ENCODE peak calls at places on chromosomes 13 and 19, in seven cellular contexts. M is cardiac muscle cell, X is Peyer's patch, D is neural progenitor cell, G is endodermal cell, A is heart right ventricle, W is left ventricle myocardium inferior. Z is an unnamed sample.

GRCh38 chr13:60411983-60412382 is 15.0 kb downstream of the TDRD3 start:
- DNase-seq in X (no peak), A (no peak), D (no peak), W (no peak), G (no peak), M (no peak), Z (no peak)

GRCh38 chr13:96052655-96053002 is 572 bp downstream of the UGGT2 start:
- DNase-seq in W (no peak), M (peak; percentile 6), G (no peak), D (no peak), A (no peak), X (no peak), Z (no peak)

GRCh38 chr19:31013391-31013975 is 335.8 kb downstream of the TSHZ3 start:
- DNase-seq in X (no peak), G (no peak), D (no peak), W (no peak), M (no peak), A (no peak), Z (no peak)

GRCh38 chr13:79780240-79780639 is 299.3 kb downstream of the NDFIP2 start:
- DNase-seq in A (no peak), M (no peak), D (peak; percentile 4), W (no peak), G (no peak), X (no peak), Z (no peak)

GRCh38 chr19:588093-588742 is 1.5 kb upstream of the HCN2 start:
- DNase-seq in W (peak; percentile 79), X (peak; percentile 71), A (peak; percentile 75), M (peak; percentile 81), D (peak; percentile 89), G (peak; percentile 96), Z (peak; percentile 91)

GRCh38 chr13:112752711-112753541 is 63.1 kb downstream of the ATP11A start:
- DNase-seq in M (no peak), D (no peak), W (no peak), A (no peak), X (no peak), G (no peak), Z (no peak)

GRCh38 chr13:80196756-80197155 is 144.2 kb downstream of the SPRY2 start:
- DNase-seq in A (no peak), W (no peak), D (no peak), X (no peak), G (no peak), M (no peak), Z (no peak)

GRCh38 chr13:65585346-65585745 is 1644.8 kb downstream of the PCDH9 start:
- DNase-seq in X (no peak), W (no peak), M (no peak), D (no peak), G (peak; percentile 40), A (no peak), Z (no peak)

GRCh38 chr19:5628919-5629481 is 6.1 kb downstream of the SAFB start:
- DNase-seq in G (no peak), W (no peak), A (no peak), M (no peak), X (peak; percentile 52), D (no peak), Z (no peak)

GRCh38 chr19:39430675-39431593 is 4.8 kb downstream of the RPS16 start:
- DNase-seq in M (no peak), D (no peak), W (no peak), X (peak; percentile 75), A (no peak), G (peak; percentile 80), Z (no peak)

GRCh38 chr19:18543814-18544475 is 572 bp upstream of the FKBP8 start:
- DNase-seq in W (no peak), M (peak; percentile 32), D (peak; percentile 70), A (peak; percentile 33), G (peak; percentile 84), X (peak; percentile 91), Z (peak; percentile 31)

GRCh38 chr13:25840261-25840660 is 211.6 kb downstream of the SHISA2 start:
- DNase-seq in D (no peak), X (no peak), W (no peak), A (no peak), G (no peak), M (no peak), Z (no peak)

GRCh38 chr19:28394705-28395104 is 818.2 kb downstream of the UQCRFS1 start:
- DNase-seq in G (no peak), D (no peak), X (no peak), A (no peak), W (no peak), M (no peak), Z (no peak)

GRCh38 chr19:747432-748273 is 3.3 kb upstream of the MISP start:
- DNase-seq in M (no peak), X (no peak), D (no peak), G (no peak), W (no peak), A (no peak), Z (no peak)

GRCh38 chr19:19471682-19472081 is 43.7 kb downstream of the TSSK6 start:
- DNase-seq in X (no peak), M (no peak), W (no peak), G (no peak), A (no peak), D (no peak), Z (no peak)

GRCh38 chr19:19379527-19379926 is 25.9 kb upstream of the GATAD2A start:
- DNase-seq in G (no peak), W (no peak), A (no peak), M (no peak), X (no peak), D (no peak), Z (no peak)

GRCh38 chr19:33063356-33064116 is 1.2 kb downstream of the RHPN2 start:
- DNase-seq in G (peak; percentile 71), W (no peak), X (peak; percentile 68), D (peak; percentile 52), M (peak; percentile 49), A (no peak), Z (no peak)

GRCh38 chr13:95858286-95859075 is 181.5 kb downstream of the DNAJC3 start:
- DNase-seq in G (no peak), X (no peak), A (no peak), M (no peak), W (no peak), D (no peak), Z (no peak)

GRCh38 chr19:1746401-1747284 is 6.7 kb upstream of the ONECUT3 start:
- DNase-seq in M (no peak), W (no peak), G (peak; percentile 74), D (no peak), A (no peak), X (no peak), Z (no peak)

GRCh38 chr19:33472696-33473624 is 48.6 kb downstream of the PEPD start:
- DNase-seq in G (peak; percentile 40), D (no peak), A (no peak), W (no peak), M (no peak), X (peak; percentile 26), Z (no peak)

GRCh38 chr19:31715249-31715944 is 366.2 kb upstream of the TSHZ3 start:
- DNase-seq in M (no peak), A (no peak), W (no peak), D (no peak), X (no peak), G (peak; percentile 51), Z (no peak)

DNA sequence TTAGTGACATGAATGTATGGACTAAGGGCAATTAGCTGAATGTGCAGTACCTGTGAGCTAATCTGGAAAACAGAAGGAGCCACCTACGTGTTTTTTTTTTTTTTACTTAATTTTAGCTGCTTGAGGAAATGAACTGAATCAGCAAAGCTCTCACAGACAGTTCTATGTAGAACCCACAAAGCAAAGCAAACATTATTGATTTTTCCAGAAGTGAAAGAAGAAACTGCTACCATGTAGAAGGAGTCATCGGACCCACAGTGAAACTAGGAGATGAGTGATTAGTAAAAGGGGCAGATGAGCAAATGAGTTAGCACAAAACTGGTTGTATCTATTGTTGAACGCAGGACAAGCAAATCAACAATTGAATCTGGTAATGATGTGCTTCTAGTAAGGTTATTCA is 94.1 kb upstream of the SLC7A1 start:
- DNase-seq in M (no peak), D (no peak), X (no peak), G (no peak), W (no peak), A (no peak), Z (no peak)
- H3K27ac ChIP-seq in M (no peak overlapping the region), D (no peak overlapping the region), X (no peak overlapping the region), G (no peak overlapping the region), W (no peak overlapping the region), A (no peak overlapping the region), Z (no peak overlapping the region)

GRCh38 chr13:62119739-62120700 is 704.4 kb upstream of the PCDH20 start:
- DNase-seq in G (no peak), X (no peak), M (peak; percentile 44), D (peak; percentile 15), A (no peak), W (no peak), Z (no peak)
- TF ChIP-seq CTCF in G (peak; percentile 75), X (peak; percentile 20), M (peak; percentile 27), D (peak; percentile 70), A (peak; percentile 37), W (peak; percentile 53), Z (peak; percentile 62)

GRCh38 chr13:23579886-23580706 is 9.9 kb downstream of the TNFRSF19 start:
- DNase-seq in A (no peak), D (peak; percentile 78), G (no peak), M (peak; percentile 59), W (no peak), X (no peak), Z (no peak)
- H3K27ac ChIP-seq in A (peak overlapping the region; percentile 92), D (no peak overlapping the region), G (no peak overlapping the region), M (no peak overlapping the region), W (peak overlapping the region; percentile 91), X (no peak overlapping the region), Z (no peak overlapping the region)

DNA sequence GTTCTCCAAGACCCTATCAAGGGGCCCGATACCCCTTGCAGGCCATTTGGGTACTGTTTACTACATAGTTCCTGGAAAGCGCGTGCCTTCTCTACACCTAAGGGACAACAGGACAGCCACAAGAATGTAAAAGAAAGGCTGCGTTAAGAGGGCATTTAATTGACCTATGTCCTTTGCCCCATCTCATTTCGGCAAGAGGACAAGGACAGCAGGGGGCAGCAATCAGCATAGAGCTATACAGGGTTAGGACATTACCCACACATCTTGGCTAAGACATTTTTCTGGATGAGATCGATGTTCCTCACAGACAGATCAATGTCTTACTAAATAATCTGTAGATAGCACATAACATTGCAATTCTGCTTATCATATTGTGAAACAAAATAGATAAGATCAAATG is 41.2 kb downstream of the FLT3 start:
- DNase-seq in X (peak; percentile 65), A (no peak), W (no peak), D (peak; percentile 62), M (peak; percentile 67), G (peak; percentile 88), Z (no peak)
- TF ChIP-seq CTCF in X (peak; percentile 40), A (peak; percentile 39), W (peak; percentile 51), D (peak; percentile 58), M (peak; percentile 53), G (peak; percentile 79), Z (no peak)

DNA sequence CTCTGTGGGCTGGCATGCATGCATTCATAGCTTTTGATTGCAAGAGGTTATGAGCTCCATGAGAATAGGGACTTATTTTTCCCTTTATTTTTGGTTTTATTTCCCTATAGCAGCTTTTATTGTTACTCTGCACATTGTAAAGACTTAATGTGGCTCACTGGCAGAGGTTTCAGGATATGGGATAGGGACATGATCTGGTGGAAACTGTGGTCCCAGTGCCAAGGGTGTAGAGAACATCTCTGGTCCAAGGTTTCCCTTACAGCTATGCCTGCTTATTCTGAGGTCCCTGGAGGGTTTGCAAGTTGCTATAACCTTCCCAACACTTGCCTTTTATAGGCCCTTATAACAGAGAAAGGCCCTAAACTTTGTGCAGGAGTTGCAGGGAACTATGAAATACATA is 33.6 kb downstream of the LMO7 start:
- DNase-seq in M (no peak), A (no peak), X (no peak), W (no peak), D (no peak), G (no peak), Z (no peak)
- H3K27ac ChIP-seq in M (no peak overlapping the region), A (no peak overlapping the region), X (no peak overlapping the region), W (no peak overlapping the region), D (no peak overlapping the region), G (no peak overlapping the region), Z (no peak overlapping the region)

GRCh38 chr19:3977242-3978143 is 6.6 kb upstream of the DAPK3 start:
- DNase-seq in G (peak; percentile 78), X (no peak), A (no peak), D (no peak), W (no peak), M (no peak), Z (no peak)
- TF ChIP-seq CTCF in G (peak; percentile 67), X (no peak), A (no peak), D (no peak), W (no peak), M (no peak), Z (peak; percentile 12)